ENCODE peak calls at places on chromosomes 1 and 21, in nine cellular contexts. B, Z, H, Q, A, E, C, O and J are unnamed samples.

GRCh38 chr1:207034998-207035397 is 2.4 kb upstream of the C1orf116 start:
- DNase-seq in Z (no peak), C (no peak), B (peak; percentile 43), O (no peak), Q (peak; percentile 81), A (no peak), H (no peak), E (no peak), J (no peak)

GRCh38 chr1:77888071-77888428 is 374 bp upstream of the NEXN start:
- DNase-seq in B (peak; percentile 66), O (no peak), C (no peak), Z (peak; percentile 47), E (peak; percentile 95), A (peak; percentile 11), H (no peak), Q (peak; percentile 77), J (peak; percentile 71)

GRCh38 chr1:158285756-158286241 is 3.9 kb upstream of the CD1C start:
- DNase-seq in O (no peak), Z (peak; percentile 74), C (peak; percentile 92), H (no peak), Q (no peak), B (no peak), E (peak; percentile 3), A (peak; percentile 59), J (no peak)

GRCh38 chr1:63429281-63429680 is 61.9 kb downstream of the ALG6 start:
- DNase-seq in B (no peak), O (no peak), Q (no peak), C (no peak), A (no peak), Z (no peak), H (no peak), E (no peak), J (no peak)

GRCh38 chr1:71461416-71461815 is 380.6 kb upstream of the ZRANB2 start:
- DNase-seq in H (no peak), C (no peak), E (no peak), B (no peak), Z (no peak), Q (no peak), A (no peak), O (no peak), J (no peak)

GRCh38 chr1:87134061-87134460 is 194.6 kb upstream of the LMO4 start:
- DNase-seq in B (no peak), E (no peak), Z (no peak), C (no peak), H (no peak), Q (no peak), O (peak; percentile 68), A (no peak), J (no peak)

GRCh38 chr1:224497714-224498573 is 63.3 kb upstream of the WDR26 start:
- DNase-seq in Z (peak; percentile 62), B (peak; percentile 44), H (no peak), Q (peak; percentile 89), C (peak; percentile 24), A (no peak), O (no peak), E (peak; percentile 76), J (peak; percentile 73)

GRCh38 chr1:175591083-175591743 is 152.2 kb downstream of the TNR start:
- DNase-seq in O (no peak), E (no peak), Q (no peak), B (no peak), Z (peak; percentile 9), A (no peak), C (no peak), H (no peak), J (no peak)

GRCh38 chr1:39509360-39510009 is 18.0 kb downstream of the BMP8A start:
- DNase-seq in B (no peak), C (peak; percentile 71), Q (peak; percentile 56), H (peak; percentile 52), E (peak; percentile 82), A (no peak), O (no peak), Z (no peak), J (peak; percentile 71)

GRCh38 chr1:191176131-191176530 is 698.5 kb upstream of the BRINP3 start:
- DNase-seq in E (no peak), H (no peak), Q (no peak), A (no peak), C (no peak), B (no peak), Z (no peak), O (no peak), J (no peak)

GRCh38 chr1:53681647-53682368 is 57.2 kb downstream of the GLIS1 start:
- DNase-seq in H (peak; percentile 52), Q (no peak), O (no peak), B (peak; percentile 87), A (peak; percentile 14), C (peak; percentile 40), Z (peak; percentile 43), E (peak; percentile 49), J (peak; percentile 38)

GRCh38 chr21:35579520-35580293 is 480.6 kb downstream of the SETD4 start:
- DNase-seq in C (no peak), H (no peak), Q (peak; percentile 68), B (no peak), O (no peak), E (peak; percentile 18), A (no peak), Z (no peak), J (peak; percentile 64)

DNA sequence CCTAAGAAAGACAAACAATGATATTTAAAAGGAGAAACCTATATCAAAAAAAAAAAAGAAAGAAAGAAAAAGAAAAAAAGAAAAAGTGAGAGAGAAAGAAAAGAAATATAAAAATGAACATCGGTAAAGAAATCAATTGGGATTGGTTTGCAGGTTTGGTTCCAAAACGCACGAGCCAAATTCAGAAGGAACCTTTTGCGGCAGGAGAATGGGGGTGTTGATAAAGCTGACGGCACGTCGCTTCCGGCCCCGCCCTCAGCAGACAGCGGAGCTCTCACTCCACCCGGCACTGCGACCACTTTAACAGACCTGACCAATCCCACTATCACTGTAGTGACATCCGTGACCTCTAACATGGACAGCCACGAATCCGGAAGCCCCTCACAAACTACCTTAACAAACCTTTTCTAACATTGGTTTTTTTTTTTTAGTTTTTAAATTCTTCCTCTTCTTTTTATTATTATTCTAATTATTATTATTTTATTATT is 11.7 kb downstream of the LHX9 start:
- DNase-seq in H (no peak), O (no peak), C (peak; percentile 35), A (no peak), E (no peak), Z (no peak), B (no peak), Q (no peak), J (no peak)
- H3K4me3 ChIP-seq in H (no peak overlapping the region), O (no peak overlapping the region), C (peak overlapping the region; percentile 40), A (no peak overlapping the region), E (peak overlapping the region; percentile 25), Z (no peak overlapping the region), B (no peak overlapping the region), Q (no peak overlapping the region), J (peak overlapping the region; percentile 19)

GRCh38 chr1:59026472-59026948 is 242.7 kb upstream of the JUN start:
- DNase-seq in A (no peak), E (peak; percentile 26), H (no peak), B (no peak), Q (peak; percentile 95), O (no peak), Z (no peak), C (no peak), J (no peak)

GRCh38 chr1:59029366-59029765 is 245.5 kb upstream of the JUN start:
- DNase-seq in C (no peak), O (no peak), Z (no peak), E (no peak), H (no peak), A (no peak), B (peak; percentile 28), Q (no peak), J (no peak)

GRCh38 chr1:59027176-59027575 is 243.3 kb upstream of the JUN start:
- DNase-seq in A (no peak), Q (peak; percentile 33), B (no peak), O (no peak), C (no peak), Z (no peak), E (peak; percentile 42), H (no peak), J (peak; percentile 45)

GRCh38 chr1:59029768-59030167 is 245.9 kb upstream of the JUN start:
- DNase-seq in A (no peak), C (no peak), Q (no peak), B (peak; percentile 41), H (no peak), O (no peak), Z (no peak), E (no peak), J (no peak)

GRCh38 chr1:59028052-59028451 is 244.2 kb upstream of the JUN start:
- DNase-seq in B (peak; percentile 41), O (no peak), Z (no peak), Q (no peak), A (no peak), E (no peak), C (no peak), H (no peak), J (no peak)
- TF ChIP-seq CTCF in B (no peak), O (no peak), Z (no peak), Q (no peak), A (no peak), E (no peak), C (no peak), H (no peak), J (no peak)

GRCh38 chr1:169340882-169341281 is 26.7 kb downstream of the NME7 start:
- DNase-seq in O (no peak), B (no peak), Z (no peak), E (no peak), Q (no peak), C (no peak), H (no peak), A (no peak), J (no peak)

GRCh38 chr1:169339773-169340172 is 27.8 kb downstream of the NME7 start:
- DNase-seq in B (no peak), C (no peak), O (no peak), Q (no peak), A (no peak), H (no peak), Z (no peak), E (no peak), J (no peak)

GRCh38 chr1:169338617-169339016 is 29.0 kb downstream of the NME7 start:
- DNase-seq in C (no peak), B (no peak), O (no peak), A (no peak), H (no peak), Q (no peak), E (no peak), Z (no peak), J (no peak)
- H3K4me3 ChIP-seq in C (no peak overlapping the region), B (no peak overlapping the region), O (no peak overlapping the region), A (no peak overlapping the region), H (no peak overlapping the region), Q (no peak overlapping the region), E (no peak overlapping the region), Z (no peak overlapping the region), J (no peak overlapping the region)

GRCh38 chr1:58949551-58950220 is 165.8 kb upstream of the JUN start:
- DNase-seq in B (no peak), C (no peak), A (no peak), O (no peak), Q (no peak), H (no peak), Z (peak; percentile 37), E (no peak), J (no peak)

GRCh38 chr1:58946390-58946789 is 162.5 kb upstream of the JUN start:
- DNase-seq in H (no peak), O (no peak), E (no peak), Z (no peak), B (no peak), C (no peak), A (no peak), Q (no peak), J (no peak)

GRCh38 chr1:58948671-58949070 is 164.8 kb upstream of the JUN start:
- DNase-seq in A (no peak), Z (no peak), C (no peak), E (no peak), O (no peak), Q (no peak), H (no peak), B (no peak), J (no peak)

GRCh38 chr1:58950897-58951296 is 167.1 kb upstream of the JUN start:
- DNase-seq in Z (no peak), B (no peak), C (no peak), Q (no peak), A (no peak), O (no peak), E (no peak), H (no peak), J (no peak)
- TF ChIP-seq CTCF in Z (no peak), B (no peak), C (no peak), Q (no peak), A (no peak), O (no peak), E (no peak), H (no peak), J (no peak)